ENCODE peak calls at places on chromosomes 16 and 17, in ten cellular contexts. One of them, this sample, is unnamed.

GRCh38 chr17:46874906-46875305 is 23.5 kb downstream of the WNT9B start:
- DNase-seq in neuronal stem cell: no peak
- DNase-seq in body of pancreas: no peak
- DNase-seq in GM23248: no peak
- DNase-seq in cardiac muscle cell: no peak
- DNase-seq in AG04450: no peak
- DNase-seq in left ventricle myocardium inferior: no peak
- DNase-seq in RWPE1: no peak
- DNase-seq in breast epithelium: no peak
- DNase-seq in psoas muscle: no peak
- DNase-seq in this sample: no peak

GRCh38 chr16:81816351-81816750 is 37.3 kb downstream of the PLCG2 start:
- DNase-seq in neuronal stem cell: no peak
- DNase-seq in body of pancreas: no peak
- DNase-seq in GM23248: no peak
- DNase-seq in cardiac muscle cell: no peak
- DNase-seq in AG04450: no peak
- DNase-seq in left ventricle myocardium inferior: no peak
- DNase-seq in RWPE1: no peak
- DNase-seq in breast epithelium: no peak
- DNase-seq in psoas muscle: no peak
- DNase-seq in this sample: no peak

GRCh38 chr17:67385122-67385988 is 8.3 kb downstream of the PITPNC1 start:
- DNase-seq in neuronal stem cell: no peak
- DNase-seq in body of pancreas: no peak
- DNase-seq in GM23248: no peak
- DNase-seq in cardiac muscle cell: no peak
- DNase-seq in AG04450: no peak
- DNase-seq in left ventricle myocardium inferior: no peak
- DNase-seq in RWPE1: no peak
- DNase-seq in breast epithelium: no peak
- DNase-seq in psoas muscle: no peak
- DNase-seq in this sample: no peak

GRCh38 chr17:15171433-15172047 is 93.6 kb downstream of the PMP22 start:
- DNase-seq in neuronal stem cell: peak; percentile 54
- DNase-seq in body of pancreas: peak; percentile 65
- DNase-seq in GM23248: peak; percentile 87
- DNase-seq in cardiac muscle cell: peak; percentile 82
- DNase-seq in AG04450: peak; percentile 55
- DNase-seq in left ventricle myocardium inferior: peak; percentile 50
- DNase-seq in RWPE1: peak; percentile 55
- DNase-seq in breast epithelium: peak; percentile 60
- DNase-seq in psoas muscle: peak; percentile 59
- DNase-seq in this sample: peak; percentile 67

GRCh38 chr17:46979023-46979870 is at the start of gene RPRML:
- DNase-seq in neuronal stem cell: peak; percentile 63
- DNase-seq in body of pancreas: peak; percentile 37
- DNase-seq in GM23248: peak; percentile 47
- DNase-seq in cardiac muscle cell: peak; percentile 61
- DNase-seq in AG04450: no peak
- DNase-seq in left ventricle myocardium inferior: peak; percentile 28
- DNase-seq in RWPE1: peak; percentile 8
- DNase-seq in breast epithelium: no peak
- DNase-seq in psoas muscle: peak; percentile 30
- DNase-seq in this sample: no peak

GRCh38 chr17:43540821-43541674 is 5.1 kb downstream of the ETV4 start:
- DNase-seq in neuronal stem cell: no peak
- DNase-seq in body of pancreas: no peak
- DNase-seq in GM23248: no peak
- DNase-seq in cardiac muscle cell: no peak
- DNase-seq in AG04450: no peak
- DNase-seq in left ventricle myocardium inferior: peak; percentile 40
- DNase-seq in RWPE1: no peak
- DNase-seq in breast epithelium: no peak
- DNase-seq in psoas muscle: no peak
- DNase-seq in this sample: no peak

GRCh38 chr17:596287-596686 is 118.4 kb downstream of the VPS53 start:
- DNase-seq in neuronal stem cell: no peak
- DNase-seq in body of pancreas: no peak
- DNase-seq in GM23248: peak; percentile 60
- DNase-seq in cardiac muscle cell: no peak
- DNase-seq in AG04450: no peak
- DNase-seq in left ventricle myocardium inferior: no peak
- DNase-seq in RWPE1: peak; percentile 4
- DNase-seq in breast epithelium: no peak
- DNase-seq in psoas muscle: no peak
- DNase-seq in this sample: no peak

GRCh38 chr17:83037084-83037950 is 42.1 kb upstream of the METRNL start:
- DNase-seq in neuronal stem cell: peak; percentile 23
- DNase-seq in body of pancreas: no peak
- DNase-seq in GM23248: no peak
- DNase-seq in cardiac muscle cell: no peak
- DNase-seq in AG04450: no peak
- DNase-seq in left ventricle myocardium inferior: no peak
- DNase-seq in RWPE1: no peak
- DNase-seq in breast epithelium: no peak
- DNase-seq in psoas muscle: no peak
- DNase-seq in this sample: no peak

GRCh38 chr16:709651-710499 is 4.3 kb upstream of the FBXL16 start:
- DNase-seq in neuronal stem cell: peak; percentile 87
- DNase-seq in body of pancreas: no peak
- DNase-seq in GM23248: peak; percentile 87
- DNase-seq in cardiac muscle cell: peak; percentile 91
- DNase-seq in AG04450: peak; percentile 62
- DNase-seq in left ventricle myocardium inferior: no peak
- DNase-seq in RWPE1: peak; percentile 70
- DNase-seq in breast epithelium: no peak
- DNase-seq in psoas muscle: no peak
- DNase-seq in this sample: peak; percentile 89

GRCh38 chr17:57910462-57910861 is 44.8 kb downstream of the CUEDC1 start:
- DNase-seq in neuronal stem cell: no peak
- DNase-seq in body of pancreas: no peak
- DNase-seq in GM23248: no peak
- DNase-seq in cardiac muscle cell: no peak
- DNase-seq in AG04450: no peak
- DNase-seq in left ventricle myocardium inferior: no peak
- DNase-seq in RWPE1: no peak
- DNase-seq in breast epithelium: no peak
- DNase-seq in psoas muscle: no peak
- DNase-seq in this sample: no peak

GRCh38 chr17:79951361-79952264 is 84.1 kb downstream of the TBC1D16 start:
- DNase-seq in neuronal stem cell: no peak
- DNase-seq in body of pancreas: peak; percentile 63
- DNase-seq in GM23248: peak; percentile 75
- DNase-seq in cardiac muscle cell: peak; percentile 66
- DNase-seq in AG04450: peak; percentile 61
- DNase-seq in left ventricle myocardium inferior: peak; percentile 42
- DNase-seq in RWPE1: no peak
- DNase-seq in breast epithelium: peak; percentile 56
- DNase-seq in psoas muscle: no peak
- DNase-seq in this sample: peak; percentile 87
- H3K27ac ChIP-seq in neuronal stem cell: peak overlapping the region; percentile 86
- H3K27ac ChIP-seq in body of pancreas: peak overlapping the region; percentile 81
- H3K27ac ChIP-seq in GM23248: no peak overlapping the region
- H3K27ac ChIP-seq in cardiac muscle cell: peak overlapping the region; percentile 47
- H3K27ac ChIP-seq in AG04450: peak overlapping the region; percentile 61
- H3K27ac ChIP-seq in left ventricle myocardium inferior: peak overlapping the region; percentile 65
- H3K27ac ChIP-seq in RWPE1: peak overlapping the region; percentile 18
- H3K27ac ChIP-seq in breast epithelium: peak overlapping the region; percentile 77
- H3K27ac ChIP-seq in psoas muscle: no peak overlapping the region
- H3K27ac ChIP-seq in this sample: peak overlapping the region; percentile 46

GRCh38 chr16:67109407-67110135 is at the start of gene PHAF1:
- DNase-seq in neuronal stem cell: peak; percentile 91
- DNase-seq in body of pancreas: peak; percentile 96
- DNase-seq in GM23248: peak; percentile 95
- DNase-seq in cardiac muscle cell: peak; percentile 95
- DNase-seq in AG04450: peak; percentile 64
- DNase-seq in left ventricle myocardium inferior: peak; percentile 94
- DNase-seq in RWPE1: peak; percentile 98
- DNase-seq in breast epithelium: peak; percentile 96
- DNase-seq in psoas muscle: peak; percentile 93
- DNase-seq in this sample: peak; percentile 92
- H3K27ac ChIP-seq in neuronal stem cell: peak within 1 kb of the TSS; percentile 71
- H3K27ac ChIP-seq in body of pancreas: peak within 1 kb of the TSS; percentile 58
- H3K27ac ChIP-seq in GM23248: peak within 1 kb of the TSS; percentile 63
- H3K27ac ChIP-seq in cardiac muscle cell: peak within 1 kb of the TSS; percentile 79
- H3K27ac ChIP-seq in AG04450: peak within 1 kb of the TSS; percentile 68
- H3K27ac ChIP-seq in left ventricle myocardium inferior: peak within 1 kb of the TSS; percentile 92
- H3K27ac ChIP-seq in RWPE1: peak within 1 kb of the TSS; percentile 73
- H3K27ac ChIP-seq in breast epithelium: peak within 1 kb of the TSS; percentile 93
- H3K27ac ChIP-seq in psoas muscle: peak within 1 kb of the TSS; percentile 81
- H3K27ac ChIP-seq in this sample: peak within 1 kb of the TSS; percentile 94

DNA sequence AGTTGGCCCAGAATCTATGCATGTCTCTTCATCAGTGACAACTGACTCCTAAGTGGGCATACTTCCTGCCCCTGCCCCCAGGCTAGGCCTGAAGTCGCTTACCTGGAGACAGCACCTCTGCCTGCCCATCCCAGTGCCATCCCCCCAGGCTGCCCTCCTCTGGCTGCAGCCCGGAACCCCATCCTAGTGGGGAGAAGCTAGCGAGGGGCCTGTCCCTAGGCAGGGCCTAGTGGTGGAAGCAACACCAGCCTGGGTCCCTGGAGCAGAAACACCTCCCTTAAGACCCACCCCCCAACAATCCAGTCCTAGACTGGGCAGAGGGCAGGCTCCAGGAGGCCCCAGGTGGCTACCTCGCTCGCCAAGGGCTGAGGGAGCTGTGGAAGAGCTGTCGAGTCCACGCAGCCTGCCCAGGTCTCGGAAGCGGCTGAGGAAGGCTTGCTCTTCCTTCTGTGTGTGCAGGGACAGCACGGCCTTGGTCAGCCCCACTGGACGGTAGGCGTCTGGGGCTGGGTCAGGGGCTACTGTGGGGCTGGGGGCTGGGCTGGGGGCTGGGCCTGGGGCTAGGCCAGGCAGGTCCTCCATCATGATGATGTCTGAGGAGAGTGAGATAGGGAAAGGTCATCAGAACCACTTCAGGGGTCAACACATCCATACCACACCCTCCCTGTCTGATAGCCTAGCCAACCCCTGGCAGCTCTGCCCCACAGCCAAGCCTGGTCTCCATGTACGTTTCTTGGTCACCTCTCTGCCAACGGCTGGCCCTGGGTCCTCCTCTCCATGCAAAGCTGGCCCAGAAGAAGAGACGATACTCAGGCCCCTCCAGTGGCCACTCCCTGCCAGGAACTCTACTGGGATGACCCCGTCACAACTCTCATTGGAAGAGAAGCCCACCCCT is 7.6 kb downstream of the PER1 start:
- DNase-seq in neuronal stem cell: no peak
- DNase-seq in body of pancreas: no peak
- DNase-seq in GM23248: no peak
- DNase-seq in cardiac muscle cell: no peak
- DNase-seq in AG04450: no peak
- DNase-seq in left ventricle myocardium inferior: no peak
- DNase-seq in RWPE1: no peak
- DNase-seq in breast epithelium: no peak
- DNase-seq in psoas muscle: no peak
- DNase-seq in this sample: no peak
- H3K27ac ChIP-seq in neuronal stem cell: no peak overlapping the region
- H3K27ac ChIP-seq in body of pancreas: no peak overlapping the region
- H3K27ac ChIP-seq in GM23248: no peak overlapping the region
- H3K27ac ChIP-seq in cardiac muscle cell: peak overlapping the region; percentile 57
- H3K27ac ChIP-seq in AG04450: no peak overlapping the region
- H3K27ac ChIP-seq in left ventricle myocardium inferior: peak overlapping the region; percentile 99
- H3K27ac ChIP-seq in RWPE1: peak overlapping the region; percentile 98
- H3K27ac ChIP-seq in breast epithelium: peak overlapping the region; percentile 55
- H3K27ac ChIP-seq in psoas muscle: no peak overlapping the region
- H3K27ac ChIP-seq in this sample: no peak overlapping the region

GRCh38 chr17:55454906-55455474 is 33.4 kb upstream of the MMD start:
- DNase-seq in neuronal stem cell: no peak
- DNase-seq in body of pancreas: no peak
- DNase-seq in GM23248: peak; percentile 84
- DNase-seq in cardiac muscle cell: no peak
- DNase-seq in AG04450: peak; percentile 90
- DNase-seq in left ventricle myocardium inferior: no peak
- DNase-seq in RWPE1: peak; percentile 26
- DNase-seq in breast epithelium: no peak
- DNase-seq in psoas muscle: no peak
- DNase-seq in this sample: no peak
- H3K27ac ChIP-seq in neuronal stem cell: no peak overlapping the region
- H3K27ac ChIP-seq in body of pancreas: no peak overlapping the region
- H3K27ac ChIP-seq in GM23248: no peak overlapping the region
- H3K27ac ChIP-seq in cardiac muscle cell: no peak overlapping the region
- H3K27ac ChIP-seq in AG04450: peak overlapping the region; percentile 87
- H3K27ac ChIP-seq in left ventricle myocardium inferior: no peak overlapping the region
- H3K27ac ChIP-seq in RWPE1: no peak overlapping the region
- H3K27ac ChIP-seq in breast epithelium: peak overlapping the region; percentile 19
- H3K27ac ChIP-seq in psoas muscle: peak overlapping the region; percentile 17
- H3K27ac ChIP-seq in this sample: no peak overlapping the region

GRCh38 chr17:8326591-8327583 is 12.8 kb upstream of the ODF4 start:
- DNase-seq in neuronal stem cell: no peak
- DNase-seq in body of pancreas: peak; percentile 20
- DNase-seq in GM23248: peak; percentile 61
- DNase-seq in cardiac muscle cell: peak; percentile 39
- DNase-seq in AG04450: no peak
- DNase-seq in left ventricle myocardium inferior: peak; percentile 48
- DNase-seq in RWPE1: no peak
- DNase-seq in breast epithelium: no peak
- DNase-seq in psoas muscle: peak; percentile 40
- DNase-seq in this sample: no peak
- H3K27ac ChIP-seq in neuronal stem cell: no peak overlapping the region
- H3K27ac ChIP-seq in body of pancreas: no peak overlapping the region
- H3K27ac ChIP-seq in GM23248: no peak overlapping the region
- H3K27ac ChIP-seq in cardiac muscle cell: no peak overlapping the region
- H3K27ac ChIP-seq in AG04450: no peak overlapping the region
- H3K27ac ChIP-seq in left ventricle myocardium inferior: peak overlapping the region; percentile 84
- H3K27ac ChIP-seq in RWPE1: no peak overlapping the region
- H3K27ac ChIP-seq in breast epithelium: peak overlapping the region; percentile 79
- H3K27ac ChIP-seq in psoas muscle: peak overlapping the region; percentile 55
- H3K27ac ChIP-seq in this sample: peak overlapping the region; percentile 38

DNA sequence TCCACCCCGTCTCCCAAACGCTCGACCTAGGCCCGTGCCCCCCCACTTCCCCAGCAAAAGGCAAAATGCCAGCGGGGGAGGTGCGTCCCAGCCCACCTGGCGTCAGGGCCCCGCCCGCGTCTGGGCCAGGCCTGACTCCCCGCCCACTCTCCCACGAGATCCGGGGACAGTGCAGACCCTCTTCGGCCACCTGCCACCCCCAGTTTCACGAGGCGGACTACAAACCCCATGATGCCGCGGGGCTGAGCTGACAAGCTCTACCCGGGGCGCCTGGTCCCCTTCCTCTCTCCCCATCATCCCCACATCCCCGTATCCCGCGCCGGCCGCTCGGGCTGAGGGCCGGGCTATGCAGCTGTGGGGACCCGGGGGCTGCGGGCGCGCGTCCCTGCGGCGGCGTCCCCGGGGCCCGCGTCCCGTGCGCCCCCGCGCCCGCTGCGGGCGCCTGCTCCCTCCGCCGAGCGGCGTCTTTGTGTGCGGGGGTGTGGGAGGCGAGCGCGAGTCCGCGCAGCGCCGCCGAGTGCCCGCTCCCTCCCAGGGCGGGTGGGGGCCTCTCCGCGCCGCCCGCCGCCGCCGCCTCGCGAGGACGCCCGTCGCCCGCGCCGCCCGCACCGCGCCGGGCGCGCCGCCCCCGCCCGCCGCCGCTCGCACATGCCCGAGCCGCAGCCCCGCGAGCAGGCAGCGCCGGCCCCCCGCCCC is at the start of gene ANKRD13B:
- DNase-seq in neuronal stem cell: no peak
- DNase-seq in body of pancreas: no peak
- DNase-seq in GM23248: peak; percentile 59
- DNase-seq in cardiac muscle cell: peak; percentile 45
- DNase-seq in AG04450: no peak
- DNase-seq in left ventricle myocardium inferior: peak; percentile 58
- DNase-seq in RWPE1: no peak
- DNase-seq in breast epithelium: no peak
- DNase-seq in psoas muscle: peak; percentile 52
- DNase-seq in this sample: peak; percentile 75
- H3K27ac ChIP-seq in neuronal stem cell: peak within 1 kb of the TSS; percentile 0
- H3K27ac ChIP-seq in body of pancreas: peak within 1 kb of the TSS; percentile 14
- H3K27ac ChIP-seq in GM23248: no peak within 1 kb of the TSS
- H3K27ac ChIP-seq in cardiac muscle cell: no peak within 1 kb of the TSS
- H3K27ac ChIP-seq in AG04450: no peak within 1 kb of the TSS
- H3K27ac ChIP-seq in left ventricle myocardium inferior: peak within 1 kb of the TSS; percentile 93
- H3K27ac ChIP-seq in RWPE1: peak within 1 kb of the TSS; percentile 99
- H3K27ac ChIP-seq in breast epithelium: peak within 1 kb of the TSS; percentile 78
- H3K27ac ChIP-seq in psoas muscle: peak within 1 kb of the TSS; percentile 89
- H3K27ac ChIP-seq in this sample: peak within 1 kb of the TSS; percentile 97